ENCODE peak calls at places on chromosomes 16 and 17, in eight cellular contexts. Z, F, M, P, I, S, U and Y are unnamed samples. For H3K4me1, the result is how much of the 10 kb centered on the place peaks cover.

GRCh38 chr17:49210158-49211029 is at the start of the genes ABI3 and GNGT2:
- DNase-seq in I (no peak), F (no peak), P (no peak), S (no peak), Z (no peak), U (peak), M (no peak), Y (peak)

GRCh38 chr17:4573682-4574081 is 10.6 kb upstream of the SMTNL2 start:
- DNase-seq in F (no peak), M (no peak), I (peak), P (no peak), U (peak), S (no peak), Z (no peak), Y (no peak)

GRCh38 chr16:77148121-77148520 is 42.9 kb upstream of the MON1B start:
- DNase-seq in S (no peak), F (no peak), P (no peak), M (no peak), U (no peak), Z (no peak), I (no peak), Y (no peak)

GRCh38 chr17:79979841-79980215 is 55.8 kb downstream of the TBC1D16 start:
- DNase-seq in I (no peak), P (no peak), U (no peak), Z (no peak), F (no peak), S (no peak), M (no peak), Y (no peak)

GRCh38 chr16:89322381-89323119 is 105.0 kb downstream of the ZNF778 start:
- DNase-seq in P (peak), Z (no peak), S (peak), F (no peak), M (no peak), I (peak), U (no peak), Y (peak)

GRCh38 chr17:21678451-21679081 is 13.8 kb upstream of the KCNJ18 start:
- DNase-seq in I (no peak), P (no peak), F (no peak), S (no peak), M (no peak), Z (no peak), U (no peak), Y (peak)

GRCh38 chr16:49734330-49734729 is 121.6 kb downstream of the ZNF423 start:
- DNase-seq in Z (no peak), F (no peak), S (no peak), U (peak), M (no peak), P (no peak), I (no peak), Y (peak)

GRCh38 chr17:82217530-82218204 is 5.0 kb upstream of the CCDC57 start:
- DNase-seq in I (no peak), F (no peak), P (peak), U (peak), S (no peak), M (no peak), Z (no peak), Y (no peak)

GRCh38 chr17:83053779-83054451 is 25.5 kb upstream of the METRNL start:
- DNase-seq in M (no peak), I (no peak), U (peak), F (no peak), P (no peak), S (peak), Z (no peak), Y (no peak)

GRCh38 chr17:83057793-83058477 is 21.5 kb upstream of the METRNL start:
- DNase-seq in I (no peak), S (no peak), P (no peak), F (peak), Z (no peak), M (no peak), U (peak), Y (peak)

GRCh38 chr16:74563828-74564263 is 43.1 kb downstream of the GLG1 start:
- DNase-seq in M (no peak), I (no peak), P (no peak), F (peak), Z (no peak), S (peak), U (no peak), Y (no peak)

GRCh38 chr16:8798174-8798527 is 512 bp downstream of the PMM2 start:
- DNase-seq in I (no peak), S (no peak), U (no peak), F (no peak), P (no peak), M (no peak), Z (no peak), Y (no peak)

GRCh38 chr16:67499159-67499558 is 15.8 kb upstream of the AGRP start:
- DNase-seq in Z (no peak), M (no peak), F (no peak), U (peak), S (no peak), P (no peak), I (no peak), Y (no peak)

GRCh38 chr17:72117748-72118587 is 2.9 kb upstream of the SOX9 start:
- DNase-seq in M (no peak), F (no peak), S (no peak), I (no peak), Z (no peak), P (no peak), U (no peak), Y (peak)

GRCh38 chr17:58250344-58251011 is 12.1 kb downstream of the LPO start:
- DNase-seq in I (no peak), M (no peak), P (no peak), S (no peak), F (no peak), U (no peak), Z (no peak), Y (no peak)

GRCh38 chr17:49343273-49343672 is 18.8 kb downstream of the ZNF652 start:
- DNase-seq in I (no peak), M (no peak), Z (no peak), U (no peak), P (no peak), S (no peak), F (no peak), Y (no peak)

GRCh38 chr16:89618114-89618999 is 4.9 kb downstream of the DPEP1 start:
- DNase-seq in S (no peak), M (no peak), U (no peak), I (no peak), Z (no peak), P (no peak), F (no peak), Y (peak)

GRCh38 chr16:85046472-85046916 is 18.9 kb downstream of the KIAA0513 start:
- DNase-seq in U (no peak), Z (no peak), P (no peak), S (no peak), F (no peak), I (no peak), M (no peak), Y (no peak)

GRCh38 chr16:81480856-81481821 is 36.5 kb downstream of the CMIP start:
- DNase-seq in P (peak), U (no peak), I (no peak), F (no peak), S (peak), Z (peak), M (no peak), Y (peak)

GRCh38 chr16:75096730-75097129 is 19.9 kb downstream of the LDHD start:
- DNase-seq in F (no peak), S (peak), Z (no peak), M (no peak), P (no peak), U (no peak), I (peak), Y (peak)

GRCh38 chr17:58679263-58680037 is 12.4 kb downstream of the TEX14 start:
- DNase-seq in S (no peak), Z (no peak), F (no peak), I (peak), M (no peak), P (peak), U (no peak), Y (no peak)

GRCh38 chr17:8066841-8067775 is 20.4 kb downstream of the ALOX12B start:
- DNase-seq in F (no peak), M (no peak), Z (no peak), P (no peak), S (no peak), I (no peak), U (no peak), Y (no peak)

GRCh38 chr16:50210266-50211038 is 55.9 kb upstream of the ADCY7 start:
- DNase-seq in Z (no peak), P (peak), U (peak), F (no peak), I (peak), M (peak), S (peak), Y (peak)

GRCh38 chr17:5282639-5283217 is 644 bp downstream of the RABEP1 start:
- DNase-seq in I (no peak), F (no peak), U (peak), P (peak), Z (no peak), S (peak), M (no peak), Y (peak)

GRCh38 chr17:8922451-8922850 is 43.1 kb downstream of the PIK3R5 start:
- DNase-seq in Z (no peak), M (peak), I (no peak), F (no peak), P (peak), U (no peak), S (no peak), Y (no peak)

GRCh38 chr17:6701719-6702118 is 11.4 kb downstream of the SLC13A5 start:
- DNase-seq in I (peak), F (no peak), Z (no peak), P (no peak), M (no peak), U (no peak), S (no peak), Y (peak)

GRCh38 chr17:37299257-37299985 is 76.4 kb upstream of the C17orf78 start:
- DNase-seq in P (no peak), Z (no peak), U (no peak), M (no peak), I (no peak), F (no peak), S (no peak), Y (no peak)

GRCh38 chr16:11551842-11552241 is 34.9 kb downstream of the LITAF start:
- DNase-seq in I (no peak), Z (no peak), S (no peak), P (no peak), M (no peak), U (no peak), F (no peak), Y (no peak)

GRCh38 chr16:11553371-11553770 is 33.3 kb downstream of the LITAF start:
- DNase-seq in F (no peak), M (no peak), P (no peak), U (no peak), Z (no peak), I (no peak), S (no peak), Y (no peak)

GRCh38 chr16:11556214-11556819 is 30.4 kb downstream of the LITAF start:
- DNase-seq in F (no peak), I (no peak), Z (no peak), M (no peak), U (no peak), P (no peak), S (no peak), Y (no peak)

GRCh38 chr16:11552445-11552844 is 34.3 kb downstream of the LITAF start:
- DNase-seq in F (no peak), M (no peak), Z (no peak), S (no peak), I (no peak), P (no peak), U (no peak), Y (no peak)

DNA sequence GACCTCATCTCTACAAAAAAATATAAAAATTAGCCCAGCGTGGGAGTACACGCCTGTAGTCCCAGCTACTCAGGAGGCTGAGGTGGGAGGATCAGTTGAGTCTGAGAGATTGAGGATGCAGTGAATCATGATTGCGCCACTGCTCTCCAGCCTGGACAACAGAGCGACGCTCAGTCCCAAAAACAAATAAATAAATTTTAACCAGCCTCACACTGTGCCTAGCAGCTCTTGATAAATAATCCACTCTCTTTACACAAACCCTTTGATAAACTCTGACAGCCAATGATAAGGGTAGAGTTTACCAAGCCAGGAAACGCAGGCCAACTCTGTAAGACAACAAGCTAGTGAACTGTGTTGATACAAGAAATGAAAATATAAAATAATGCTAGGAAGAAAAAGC is 32.7 kb downstream of the LITAF start:
- DNase-seq in I (no peak), S (no peak), P (no peak), F (no peak), U (no peak), Z (no peak), M (no peak), Y (no peak)
- H3K27ac ChIP-seq in I (peak), S (no peak), P (no peak), F (no peak), U (no peak), Z (peak), M (no peak), Y (no peak)

GRCh38 chr16:53826658-53827057 is 122.7 kb downstream of the FTO start:
- DNase-seq in M (no peak), I (no peak), P (no peak), Z (no peak), F (no peak), U (no peak), S (no peak), Y (no peak)
- H3K4me1 ChIP-seq in M (under half), I (under half), P (under half), Z (under half), F (under half), U (under half), S (under half), Y (under half)

DNA sequence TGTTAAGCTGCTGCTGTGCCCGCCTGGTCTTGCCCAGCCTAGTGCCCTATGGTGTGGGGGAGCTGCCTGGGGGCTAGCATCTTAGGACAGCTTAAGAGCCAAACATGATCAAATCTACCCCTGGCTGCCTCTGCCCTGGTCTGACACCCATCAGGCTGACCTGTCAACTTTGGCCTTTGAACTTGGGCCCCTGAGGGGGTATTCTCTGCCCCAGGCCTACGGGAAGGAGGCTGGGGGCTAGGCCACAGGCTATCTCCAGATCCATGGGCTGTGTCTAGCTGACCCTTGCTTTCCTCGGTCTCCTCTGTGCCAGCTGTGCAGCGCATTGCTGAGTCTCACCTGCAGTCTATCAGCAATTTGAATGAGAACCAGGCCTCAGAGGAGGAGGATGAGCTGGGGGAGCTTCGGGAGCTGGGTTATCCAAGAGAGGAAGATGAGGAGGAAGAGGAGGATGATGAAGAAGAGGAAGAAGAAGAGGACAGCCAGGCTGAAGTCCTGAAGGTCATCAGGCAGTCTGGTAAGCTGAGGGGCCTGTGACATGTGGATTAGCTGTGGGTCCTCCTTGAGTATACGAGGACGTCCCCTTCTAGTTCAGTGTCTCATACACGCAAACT is 3.3 kb upstream of the STARD3 start:
- DNase-seq in I (no peak), M (no peak), F (no peak), P (no peak), U (no peak), S (no peak), Z (no peak), Y (no peak)
- H3K27ac ChIP-seq in I (no peak), M (no peak), F (no peak), P (no peak), U (no peak), S (no peak), Z (no peak), Y (no peak)

GRCh38 chr17:69339937-69340336 is 13.0 kb upstream of the ABCA5 start:
- DNase-seq in P (no peak), Z (no peak), U (no peak), S (no peak), F (no peak), I (no peak), M (no peak), Y (no peak)
- H3K4me1 ChIP-seq in P (under half), Z (under half), U (under half), S (under half), F (under half), I (under half), M (under half), Y (under half)

DNA sequence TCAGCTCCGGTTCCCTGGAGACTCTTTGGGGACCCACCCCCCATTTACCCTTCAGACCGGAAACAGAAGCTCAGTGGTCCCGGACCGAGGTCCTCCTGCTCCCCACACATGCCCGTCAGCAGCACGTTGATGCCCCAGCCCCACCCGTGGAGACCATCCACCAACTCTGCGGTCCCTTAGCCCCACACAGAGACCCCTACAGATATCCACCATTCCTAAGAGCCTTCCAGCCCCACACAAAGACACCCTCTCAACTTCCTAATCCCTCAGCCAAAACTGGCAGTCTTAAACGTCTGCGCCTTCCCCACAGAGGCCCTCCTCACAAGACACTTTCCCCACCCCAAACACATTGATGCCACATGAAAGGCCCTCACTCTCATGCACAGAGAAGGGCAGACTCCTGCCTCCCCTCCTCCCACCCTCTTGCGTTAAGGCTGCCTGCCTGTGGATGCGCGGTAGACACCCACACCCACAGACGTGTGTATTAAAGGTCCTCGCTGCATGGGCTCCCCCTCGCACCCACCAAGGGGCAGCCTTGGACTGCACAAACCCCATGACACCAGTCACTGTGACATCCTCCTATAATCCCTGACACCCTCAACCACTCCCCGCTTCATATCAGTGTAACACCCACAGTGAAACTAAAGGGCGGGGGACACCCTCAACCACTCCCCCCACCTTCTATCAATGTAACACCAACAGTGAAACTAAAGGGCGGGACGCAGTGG is 58.2 kb upstream of the RPH3AL start:
- DNase-seq in U (no peak), F (no peak), Z (no peak), P (peak), M (no peak), S (no peak), I (no peak), Y (peak)
- H3K27ac ChIP-seq in U (peak), F (no peak), Z (peak), P (peak), M (peak), S (peak), I (peak), Y (peak)

DNA sequence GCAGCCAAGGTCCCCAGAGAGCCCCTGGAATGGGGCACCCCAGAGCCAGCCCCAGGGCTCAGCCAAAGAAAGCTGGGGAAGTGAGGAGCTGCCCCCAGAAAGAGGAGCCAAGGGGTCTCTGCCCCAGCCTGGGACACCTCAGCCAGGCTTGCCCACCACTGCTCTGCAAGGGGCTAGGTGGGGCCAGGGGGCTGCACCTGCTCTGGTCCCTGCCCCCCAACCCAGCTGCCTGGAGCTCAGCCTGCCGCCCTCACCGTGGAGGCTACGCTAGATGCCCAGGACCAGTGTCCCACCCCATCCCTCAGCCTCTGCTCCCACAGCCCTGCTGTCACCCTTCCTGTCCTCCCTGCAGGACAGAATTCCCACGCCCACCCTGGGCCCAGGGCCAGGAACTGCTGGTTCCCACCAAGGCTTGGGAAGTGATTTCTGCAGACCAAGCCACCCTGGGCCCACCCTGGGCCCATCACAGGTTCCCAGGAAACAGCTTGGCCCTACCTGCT is 28.1 kb upstream of the KRT17 start:
- DNase-seq in U (no peak), M (no peak), F (no peak), Z (no peak), P (no peak), I (no peak), S (no peak), Y (no peak)
- H3K4me1 ChIP-seq in U (under half), M (half or more), F (under half), Z (half or more), P (under half), I (under half), S (under half), Y (half or more)